ENCODE peak calls at places on chromosome 6, in five cellular contexts. X is kidney, I is A673, W is cardiac muscle cell, P is neuronal stem cell. G is an unnamed sample. For H3K4me1, the result is how much of the 10 kb centered on the place peaks cover.

GRCh38 chr6:131317516-131317915 is 182.2 kb downstream of the AKAP7 start:
- DNase-seq in X (no peak), I (no peak), W (peak), P (no peak), G (no peak)

GRCh38 chr6:127933852-127934840 is 33.3 kb upstream of the THEMIS start:
- DNase-seq in P (no peak), W (no peak), I (no peak), X (no peak), G (peak)

GRCh38 chr6:77466055-77467028 is 3.1 kb upstream of the HTR1B start:
- DNase-seq in X (peak), W (peak), P (peak), I (peak), G (no peak)

GRCh38 chr6:26273673-26274595 is 91.1 kb upstream of the BTN3A2 start:
- DNase-seq in I (peak), X (no peak), P (no peak), W (peak), G (peak)

GRCh38 chr6:109236140-109237081 is 141.1 kb downstream of the CEP57L1 start:
- DNase-seq in W (no peak), I (no peak), P (peak), X (no peak), G (no peak)

GRCh38 chr6:31010393-31011060 is at the start of gene MUC22:
- DNase-seq in I (no peak), P (no peak), W (peak), X (no peak), G (no peak)

GRCh38 chr6:161545741-161546140 is 271.9 kb upstream of the AGPAT4 start:
- DNase-seq in X (no peak), I (no peak), W (no peak), P (no peak), G (no peak)

GRCh38 chr6:102907181-102907580 is 1513.7 kb downstream of the GRIK2 start:
- DNase-seq in P (no peak), I (peak), W (no peak), X (peak), G (no peak)

GRCh38 chr6:34679552-34680255 is 16.9 kb downstream of the ILRUN start:
- DNase-seq in X (no peak), W (peak), P (no peak), I (peak), G (no peak)

GRCh38 chr6:32082951-32083350 is 26.2 kb downstream of the TNXB start:
- DNase-seq in P (no peak), W (peak), X (no peak), I (no peak), G (no peak)

GRCh38 chr6:138925806-138926205 is 62.2 kb downstream of the REPS1 start:
- DNase-seq in W (no peak), X (no peak), P (no peak), I (no peak), G (no peak)

GRCh38 chr6:88119769-88120168 is 46.4 kb downstream of the CNR1 start:
- DNase-seq in P (peak), X (no peak), W (peak), I (peak), G (no peak)

GRCh38 chr6:21732731-21733130 is 139.2 kb downstream of the SOX4 start:
- DNase-seq in X (no peak), I (no peak), P (no peak), W (no peak), G (no peak)

GRCh38 chr6:124903797-124904196 is 58.4 kb upstream of the RNF217 start:
- DNase-seq in I (no peak), X (no peak), P (no peak), W (no peak), G (no peak)

GRCh38 chr6:144896876-144897275 is 611.7 kb downstream of the UTRN start:
- DNase-seq in X (no peak), P (no peak), W (no peak), I (no peak), G (no peak)

GRCh38 chr6:111721677-111722219 is 116.1 kb upstream of the TRAF3IP2 start:
- DNase-seq in W (peak), I (peak), X (no peak), P (no peak), G (no peak)

GRCh38 chr6:138509371-138509770 is 10.1 kb upstream of the NHSL1 start:
- DNase-seq in I (peak), P (no peak), X (no peak), W (peak), G (peak)

GRCh38 chr6:30760537-30760936 is 16.2 kb upstream of the IER3 start:
- DNase-seq in P (no peak), W (no peak), X (no peak), I (no peak), G (no peak)

GRCh38 chr6:13427346-13427745 is 60.1 kb downstream of the GFOD1 start:
- DNase-seq in I (no peak), X (no peak), W (no peak), P (no peak), G (no peak)

GRCh38 chr6:144989319-144990099 is 704.4 kb downstream of the UTRN start:
- DNase-seq in W (no peak), I (no peak), P (no peak), X (no peak), G (no peak)

GRCh38 chr6:4644962-4645361 is 131.2 kb upstream of the CDYL start:
- DNase-seq in X (no peak), P (no peak), I (no peak), W (no peak), G (no peak)

GRCh38 chr6:113011389-113011788 is 664.3 kb downstream of the RFPL4B start:
- DNase-seq in P (no peak), X (no peak), I (no peak), W (peak), G (no peak)

GRCh38 chr6:170086639-170087420 is 204.0 kb downstream of the DLL1 start:
- DNase-seq in X (peak), W (no peak), P (no peak), I (no peak), G (no peak)

GRCh38 chr6:31328355-31328960 is 28.5 kb downstream of the HLA-B start:
- DNase-seq in P (no peak), X (no peak), W (no peak), I (no peak), G (no peak)

GRCh38 chr6:140043762-140044378 is 669.4 kb upstream of the CITED2 start:
- DNase-seq in P (no peak), W (no peak), I (peak), X (no peak), G (no peak)

GRCh38 chr6:133632206-133632605 is 256.7 kb upstream of the TCF21 start:
- DNase-seq in X (no peak), P (no peak), I (peak), W (peak), G (no peak)

GRCh38 chr6:69894578-69895347 is 28.4 kb downstream of the COL19A1 start:
- DNase-seq in X (no peak), P (no peak), W (peak), I (peak), G (no peak)

GRCh38 chr6:106363401-106364138 is 3.1 kb downstream of the CRYBG1 start:
- DNase-seq in W (no peak), I (no peak), X (no peak), P (no peak), G (no peak)

GRCh38 chr6:110410534-110410933 is 4.8 kb downstream of the DDO start:
- DNase-seq in I (no peak), W (no peak), X (no peak), P (no peak), G (no peak)

GRCh38 chr6:139124887-139125672 is 9.8 kb upstream of the HECA start:
- DNase-seq in W (peak), I (peak), P (no peak), X (peak), G (peak)

GRCh38 chr6:157677235-157677634 is 145.8 kb upstream of the SNX9 start:
- DNase-seq in I (no peak), W (no peak), X (no peak), P (no peak), G (no peak)

GRCh38 chr6:24064106-24064505 is 61.9 kb upstream of the NRSN1 start:
- DNase-seq in P (peak), I (peak), W (no peak), X (no peak), G (no peak)

GRCh38 chr6:28824793-28825731 is 98.7 kb downstream of the TRIM27 start:
- DNase-seq in W (no peak), X (no peak), I (no peak), P (no peak), G (no peak)

GRCh38 chr6:69780585-69781178 is 16.1 kb downstream of the LMBRD1 start:
- DNase-seq in X (no peak), I (no peak), W (no peak), P (no peak), G (no peak)

GRCh38 chr6:106560966-106561740 is 68.1 kb downstream of the RTN4IP1 start:
- DNase-seq in W (peak), I (no peak), X (no peak), P (no peak), G (no peak)

GRCh38 chr6:44967481-44967880 is 360.6 kb upstream of the RUNX2 start:
- DNase-seq in X (no peak), W (peak), P (no peak), I (no peak), G (no peak)

GRCh38 chr6:132188865-132189264 is 212.4 kb downstream of the MOXD1 start:
- DNase-seq in W (peak), P (no peak), X (no peak), I (peak), G (no peak)

GRCh38 chr6:164216368-164216767 is 801.9 kb downstream of the QKI start:
- DNase-seq in W (no peak), I (no peak), X (no peak), P (no peak), G (no peak)

GRCh38 chr6:42441661-42442081 is 10.1 kb downstream of the TRERF1 start:
- DNase-seq in W (no peak), I (no peak), P (peak), X (no peak), G (no peak)
- H3K4me1 ChIP-seq in W (under half), I (under half), P (under half), X (under half), G (under half)

GRCh38 chr6:710601-711571 is 17.9 kb upstream of the EXOC2 start:
- DNase-seq in P (peak), I (peak), W (peak), X (peak), G (peak)
- H3K27ac ChIP-seq in P (no peak), I (peak), W (no peak), X (peak), G (peak)

GRCh38 chr6:16136536-16137450 is 7.9 kb downstream of the MYLIP start:
- DNase-seq in W (peak), X (no peak), I (no peak), P (no peak), G (peak)
- H3K4me1 ChIP-seq in W (under half), X (under half), I (half or more), P (under half), G (half or more)

GRCh38 chr6:79313254-79313653 is 78.8 kb upstream of the HMGN3 start:
- DNase-seq in P (no peak), W (no peak), X (no peak), I (no peak), G (no peak)
- H3K27ac ChIP-seq in P (no peak), W (no peak), X (no peak), I (no peak), G (no peak)